ENCODE peak calls at places on chromosomes 12 and 14, in four cellular contexts. M is GM03348, U is AG04449, N is AG08395. V is an unnamed sample.

GRCh38 chr14:22837750-22838538 is 1.6 kb downstream of the MMP14 start:
- DNase-seq in U (no peak), N (peak; percentile 43), M (peak; percentile 72), V (peak; percentile 72)

GRCh38 chr12:71640316-71640715 is 23.3 kb downstream of the ZFC3H1 start:
- DNase-seq in N (no peak), U (no peak), M (no peak), V (no peak)

GRCh38 chr12:4771960-4772566 is 51.9 kb downstream of the GALNT8 start:
- DNase-seq in U (no peak), N (no peak), M (no peak), V (no peak)

GRCh38 chr12:2266666-2267623 is 214.2 kb downstream of the CACNA1C start:
- DNase-seq in M (no peak), U (no peak), N (no peak), V (no peak)

GRCh38 chr14:37436519-37436918 is 158.5 kb downstream of the FOXA1 start:
- DNase-seq in N (no peak), U (no peak), M (no peak), V (no peak)

GRCh38 chr12:52615208-52615868 is 3.0 kb downstream of the KRT73 start:
- DNase-seq in M (peak; percentile 43), U (no peak), N (peak; percentile 26), V (no peak)

GRCh38 chr12:19779393-19780056 is 340.2 kb downstream of the AEBP2 start:
- DNase-seq in M (peak; percentile 41), N (no peak), U (no peak), V (peak; percentile 23)

GRCh38 chr12:67498981-67499380 is 149.6 kb upstream of the DYRK2 start:
- DNase-seq in N (no peak), M (no peak), U (no peak), V (no peak)

GRCh38 chr14:38278035-38278434 is 22.1 kb upstream of the CLEC14A start:
- DNase-seq in U (no peak), M (no peak), N (no peak), V (peak; percentile 69)

GRCh38 chr14:35932659-35933159 is 106.6 kb downstream of the BRMS1L start:
- DNase-seq in M (no peak), U (no peak), N (no peak), V (no peak)

GRCh38 chr14:37594238-37594915 is 672 bp downstream of the FOXA1 start:
- DNase-seq in M (peak; percentile 82), U (peak; percentile 9), N (peak; percentile 68), V (peak; percentile 94)

GRCh38 chr12:53268637-53269562 is 801 bp downstream of the ESPL1 start:
- DNase-seq in M (peak; percentile 22), U (no peak), N (peak; percentile 20), V (peak; percentile 12)

GRCh38 chr14:37617864-37618365 is 22.5 kb downstream of the TTC6 start:
- DNase-seq in N (no peak), M (no peak), U (no peak), V (no peak)

GRCh38 chr12:116534341-116535121 is 24.6 kb upstream of the MAP1LC3B2 start:
- DNase-seq in U (no peak), M (no peak), N (no peak), V (no peak)

GRCh38 chr12:79737875-79738718 is 47.3 kb upstream of the PAWR start:
- DNase-seq in M (peak; percentile 68), N (peak; percentile 48), U (peak; percentile 17), V (peak; percentile 80)

GRCh38 chr14:96747608-96748007 is 49.6 kb upstream of the VRK1 start:
- DNase-seq in N (no peak), U (no peak), M (no peak), V (no peak)

GRCh38 chr14:67411820-67412421 is at the start of gene PLEK2:
- DNase-seq in M (peak; percentile 76), U (no peak), N (no peak), V (peak; percentile 81)

GRCh38 chr14:87813211-87813610 is 179.8 kb downstream of the GALC start:
- DNase-seq in M (no peak), N (no peak), U (no peak), V (no peak)

GRCh38 chr12:130179621-130180020 is 17.4 kb downstream of the FZD10 start:
- DNase-seq in U (no peak), N (no peak), M (no peak), V (no peak)

GRCh38 chr12:1593232-1594044 is 943 bp downstream of the FBXL14 start:
- DNase-seq in M (peak; percentile 27), N (no peak), U (no peak), V (peak; percentile 42)

GRCh38 chr12:118376089-118377004 is at the start of gene SUDS3:
- DNase-seq in M (peak; percentile 90), U (no peak), N (peak; percentile 84), V (peak; percentile 80)

GRCh38 chr14:68943107-68943506 is 36.0 kb downstream of the ACTN1 start:
- DNase-seq in M (no peak), U (no peak), N (no peak), V (no peak)

GRCh38 chr12:15522574-15523187 is 200.4 kb downstream of the PTPRO start:
- DNase-seq in M (peak; percentile 49), U (no peak), N (peak; percentile 41), V (peak; percentile 68)

GRCh38 chr14:22852940-22853767 is 16.8 kb downstream of the MMP14 start:
- DNase-seq in N (peak; percentile 72), M (peak; percentile 86), U (no peak), V (peak; percentile 81)

GRCh38 chr12:68038650-68039049 is 49.4 kb downstream of the IFNG-AS1 start:
- DNase-seq in M (no peak), N (no peak), U (no peak), V (no peak)

GRCh38 chr12:116918464-116918863 is 7.7 kb downstream of the FBXW8 start:
- DNase-seq in M (no peak), U (no peak), N (no peak), V (no peak)

GRCh38 chr14:100988411-100988900 is 84.9 kb upstream of the RTL1 start:
- DNase-seq in N (no peak), M (no peak), U (no peak), V (peak; percentile 48)

GRCh38 chr12:92650228-92650822 is 52.5 kb upstream of the PLEKHG7 start:
- DNase-seq in U (no peak), M (no peak), N (no peak), V (no peak)

GRCh38 chr12:90029317-90029716 is 320.7 kb upstream of the ATP2B1 start:
- DNase-seq in U (no peak), N (no peak), M (no peak), V (no peak)

GRCh38 chr12:1918081-1918874 is at the start of gene CACNA2D4:
- DNase-seq in U (no peak), M (peak; percentile 4), N (peak; percentile 1), V (no peak)

GRCh38 chr12:6542209-6543009 is 8.1 kb downstream of the GAPDH start:
- DNase-seq in N (no peak), U (no peak), M (no peak), V (no peak)

GRCh38 chr12:1553987-1554982 is 40.1 kb downstream of the FBXL14 start:
- DNase-seq in U (no peak), M (no peak), N (no peak), V (no peak)

GRCh38 chr14:80946797-80947196 is 5.3 kb upstream of the CEP128 start:
- DNase-seq in M (no peak), N (no peak), U (no peak), V (no peak)

GRCh38 chr14:59507752-59508103 is 23.4 kb downstream of the JKAMP start:
- DNase-seq in N (no peak), M (no peak), U (no peak), V (peak; percentile 51)

GRCh38 chr14:77738559-77739250 is 22.3 kb downstream of the SNW1 start:
- DNase-seq in N (peak; percentile 7), M (no peak), U (no peak), V (peak; percentile 6)

GRCh38 chr14:34872822-34873590 is 2.2 kb downstream of the BAZ1A start:
- DNase-seq in M (peak; percentile 33), U (no peak), N (peak; percentile 27), V (peak; percentile 73)

GRCh38 chr12:112126000-112126431 is 656 bp downstream of the TRAFD1 start:
- DNase-seq in N (no peak), M (no peak), U (no peak), V (no peak)

GRCh38 chr14:104226421-104227385 is 88.3 kb downstream of the KIF26A start:
- DNase-seq in N (no peak), U (no peak), M (no peak), V (no peak)

GRCh38 chr12:47973870-47974269 is 10.5 kb downstream of the TMEM106C start:
- DNase-seq in U (no peak), N (no peak), M (no peak), V (no peak)